ENCODE peak calls at places on chromosomes 16 and 17, in five cellular contexts. Y is PC-9; Q is IMR-90; V is cardiac fibroblast; S is CD4-positive, alpha-beta memory T cell. P is an unnamed sample.

GRCh38 chr16:81720973-81721907 is 57.9 kb upstream of the PLCG2 start:
- DNase-seq in V (no peak), Q (peak), S (no peak), Y (no peak), P (no peak)

GRCh38 chr17:40613755-40614154 is 33.9 kb downstream of the SMARCE1 start:
- DNase-seq in V (no peak), S (no peak), Q (no peak), Y (no peak), P (no peak)

GRCh38 chr17:64240741-64241347 is 22.2 kb downstream of the TEX2 start:
- DNase-seq in V (peak), Q (peak), Y (no peak), S (no peak), P (no peak)

GRCh38 chr17:65287040-65287439 is 149.9 kb downstream of the RGS9 start:
- DNase-seq in Y (no peak), V (peak), S (no peak), Q (peak), P (no peak)

GRCh38 chr17:35536664-35537160 is 766 bp downstream of the SLFN12L start:
- DNase-seq in Q (no peak), Y (no peak), V (no peak), S (no peak), P (no peak)

GRCh38 chr16:10611825-10612342 is 31.5 kb upstream of the EMP2 start:
- DNase-seq in S (no peak), V (no peak), Q (no peak), Y (no peak), P (no peak)

GRCh38 chr16:54282202-54282922 is 4.2 kb downstream of the IRX3 start:
- DNase-seq in Q (no peak), Y (no peak), V (peak), S (no peak), P (no peak)

GRCh38 chr17:21081967-21082366 is 39.2 kb upstream of the USP22 start:
- DNase-seq in S (no peak), V (no peak), Q (no peak), Y (no peak), P (no peak)

GRCh38 chr16:51149721-51150158 is 1.3 kb downstream of the SALL1 start:
- DNase-seq in Y (no peak), Q (no peak), S (no peak), V (no peak), P (no peak)

GRCh38 chr16:51147776-51148673 is 3.0 kb downstream of the SALL1 start:
- DNase-seq in V (no peak), Q (no peak), S (no peak), Y (no peak), P (no peak)

GRCh38 chr16:51148674-51149228 is 2.3 kb downstream of the SALL1 start:
- DNase-seq in Q (no peak), S (no peak), Y (no peak), V (peak), P (no peak)

GRCh38 chr16:51150159-51150893 is 744 bp downstream of the SALL1 start:
- DNase-seq in S (no peak), Y (no peak), V (no peak), Q (no peak), P (no peak)

DNA sequence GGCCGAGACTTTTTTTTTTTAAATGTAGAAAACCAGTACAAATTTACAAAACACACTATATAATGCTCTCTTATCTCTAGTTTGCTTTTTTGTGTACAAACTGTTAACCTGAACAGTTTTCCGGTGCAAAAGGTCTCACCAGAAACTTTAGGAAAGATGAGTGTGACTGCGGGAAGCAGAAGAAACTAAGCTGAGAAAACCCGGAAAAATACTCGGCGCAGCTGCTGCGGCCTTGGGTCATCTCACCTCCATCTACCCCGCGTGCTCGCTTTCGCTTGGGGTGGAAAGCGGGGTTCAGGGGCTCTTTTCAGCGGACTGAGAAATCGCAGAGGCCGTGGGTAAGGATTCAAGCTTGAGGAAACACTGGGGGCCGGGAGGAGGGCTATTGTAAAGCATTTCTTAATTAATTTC is 1.8 kb downstream of the SALL1 start:
- DNase-seq in V (no peak), Y (no peak), Q (no peak), S (no peak), P (no peak)
- H3K4me3 ChIP-seq in V (no peak), Y (no peak), Q (peak), S (no peak), P (no peak)

DNA sequence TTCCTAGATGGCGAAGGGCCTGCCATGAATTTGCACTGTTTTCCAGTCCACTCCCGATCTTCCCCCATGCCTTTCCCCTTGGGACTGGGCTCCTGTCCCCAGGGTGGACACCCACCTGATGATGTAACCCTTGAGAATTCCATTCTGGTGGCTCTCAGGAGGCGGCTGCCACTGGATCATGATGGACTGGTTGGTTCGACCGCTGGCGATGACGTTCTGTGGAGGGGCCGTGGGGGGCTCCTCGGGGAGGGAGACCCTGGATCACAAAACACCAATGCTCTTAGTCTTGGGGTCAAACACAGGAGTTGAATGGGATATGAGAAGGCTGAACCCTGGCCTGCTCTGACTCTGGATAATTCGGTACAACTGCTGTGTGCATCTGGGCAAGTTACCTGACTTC is 107.2 kb upstream of the CDC42EP4 start:
- DNase-seq in V (no peak), Q (no peak), S (no peak), Y (no peak), P (no peak)
- H3K4me3 ChIP-seq in V (no peak), Q (no peak), S (no peak), Y (no peak), P (no peak)

GRCh38 chr16:89290472-89290871 is 73.0 kb downstream of the ZNF778 start:
- DNase-seq in S (no peak), Y (no peak), Q (no peak), V (no peak), P (no peak)
- H3K4me3 ChIP-seq in S (no peak), Y (no peak), Q (no peak), V (no peak), P (no peak)

GRCh38 chr17:76354747-76355310 is 1.1 kb upstream of the PRPSAP1 start:
- DNase-seq in S (no peak), V (no peak), Y (no peak), Q (no peak), P (no peak)
- H3K4me3 ChIP-seq in S (no peak), V (no peak), Y (peak), Q (no peak), P (no peak)

GRCh38 chr17:81858170-81858966 is 2.0 kb downstream of the P4HB start:
- DNase-seq in Y (no peak), V (no peak), Q (no peak), S (no peak), P (no peak)
- H3K4me3 ChIP-seq in Y (no peak), V (peak), Q (peak), S (no peak), P (no peak)

P was measured in CD8-positive, alpha-beta T cell.